ENCODE peak calls at places on chromosomes 1 and 21, in seven cellular contexts. P is caudate nucleus; S is BJ; C is stimulated activated CD4-positive, alpha-beta T cell treated with anti-CD3 and anti-CD28 coated beads, Interleukin-2, amount 100 ng/mL, for 48 hours; X is neural crest cell; F is heart left ventricle; K is CD4-positive, alpha-beta memory T cell. M is an unnamed sample.

GRCh38 chr1:19078503-19078902 is 122.0 kb upstream of the IFFO2 start:
- DNase-seq in P (no peak), S (no peak), C (no peak), X (no peak), F (no peak), K (no peak), M (no peak)

GRCh38 chr21:15682182-15682895 is 47.4 kb upstream of the USP25 start:
- DNase-seq in P (no peak), S (no peak), C (no peak), X (no peak), F (no peak), K (peak; percentile 8), M (no peak)

GRCh38 chr1:4969556-4970129 is 315.2 kb downstream of the AJAP1 start:
- DNase-seq in P (no peak), S (no peak), C (no peak), X (no peak), F (no peak), K (no peak), M (no peak)

GRCh38 chr1:93960641-93961147 is 51.5 kb upstream of the GCLM start:
- DNase-seq in P (no peak), S (peak; percentile 36), C (no peak), X (no peak), F (no peak), K (no peak), M (no peak)

GRCh38 chr1:156656779-156657160 is 14.9 kb downstream of the BCAN start:
- DNase-seq in P (no peak), S (no peak), C (no peak), X (no peak), F (no peak), K (no peak), M (no peak)

GRCh38 chr1:65068202-65069011 is 79.6 kb upstream of the AK4 start:
- DNase-seq in P (no peak), S (no peak), C (no peak), X (no peak), F (no peak), K (peak; percentile 55), M (no peak)

GRCh38 chr21:32140212-32141008 is 138.4 kb downstream of the MIS18A start:
- DNase-seq in P (no peak), S (no peak), C (no peak), X (no peak), F (no peak), K (no peak), M (no peak)

GRCh38 chr1:109823543-109824348 is 60.0 kb upstream of the EPS8L3 start:
- DNase-seq in P (no peak), S (no peak), C (no peak), X (no peak), F (peak; percentile 35), K (no peak), M (peak; percentile 35)

GRCh38 chr1:116909511-116910378 is at the start of gene PTGFRN:
- DNase-seq in P (no peak), S (no peak), C (peak; percentile 12), X (peak; percentile 54), F (peak; percentile 73), K (peak; percentile 19), M (peak; percentile 79)

GRCh38 chr1:237470712-237471310 is 419.9 kb downstream of the ZP4 start:
- DNase-seq in P (no peak), S (no peak), C (no peak), X (no peak), F (peak; percentile 46), K (no peak), M (peak; percentile 4)

GRCh38 chr1:10677508-10678364 is 118.7 kb downstream of the CASZ1 start:
- DNase-seq in P (no peak), S (no peak), C (no peak), X (no peak), F (peak; percentile 61), K (no peak), M (no peak)

GRCh38 chr1:94871031-94871430 is 50.9 kb downstream of the SLC44A3 start:
- DNase-seq in P (no peak), S (no peak), C (no peak), X (no peak), F (no peak), K (no peak), M (no peak)

GRCh38 chr1:70496181-70496580 is 85.1 kb downstream of the CTH start:
- DNase-seq in P (no peak), S (no peak), C (no peak), X (no peak), F (no peak), K (no peak), M (no peak)

GRCh38 chr1:95176859-95177258 is 57.2 kb upstream of the RWDD3 start:
- DNase-seq in P (no peak), S (no peak), C (no peak), X (no peak), F (no peak), K (no peak), M (no peak)

GRCh38 chr1:31261916-31262315 is 22.2 kb upstream of the NKAIN1 start:
- DNase-seq in P (no peak), S (no peak), C (no peak), X (no peak), F (no peak), K (no peak), M (no peak)

GRCh38 chr1:3026581-3027511 is 5.6 kb downstream of the ACTRT2 start:
- DNase-seq in P (no peak), S (no peak), C (no peak), X (no peak), F (no peak), K (no peak), M (no peak)

GRCh38 chr1:180235077-180235501 is 5.0 kb downstream of the LHX4 start:
- DNase-seq in P (no peak), S (no peak), C (no peak), X (no peak), F (no peak), K (no peak), M (peak; percentile 39)

GRCh38 chr1:101004666-101005065 is 20.9 kb downstream of the DPH5 start:
- DNase-seq in P (no peak), S (no peak), C (no peak), X (no peak), F (no peak), K (no peak), M (no peak)

GRCh38 chr1:34762474-34763141 is 3.1 kb downstream of the GJB4 start:
- DNase-seq in P (no peak), S (no peak), C (no peak), X (no peak), F (no peak), K (no peak), M (no peak)

GRCh38 chr1:179781962-179782361 is 38.9 kb downstream of the FAM163A start:
- DNase-seq in P (no peak), S (no peak), C (no peak), X (no peak), F (peak; percentile 50), K (no peak), M (no peak)

GRCh38 chr1:191953516-191953915 is 204.7 kb upstream of the RGS18 start:
- DNase-seq in P (no peak), S (no peak), C (no peak), X (no peak), F (no peak), K (no peak), M (no peak)

M was measured in nephron progenitor cell.